ENCODE peak calls at places on chromosomes 7 and 10, in six cellular contexts. F, U, C, A, R and G are unnamed samples.

GRCh38 chr10:131198401-131198800 is 113.1 kb downstream of the TCERG1L start:
- DNase-seq in R (no peak), A (no peak), F (no peak), U (no peak), C (no peak), G (no peak)

GRCh38 chr10:3464760-3465405 is 292.3 kb upstream of the PITRM1 start:
- DNase-seq in R (no peak), A (no peak), C (peak), F (no peak), U (no peak), G (no peak)

GRCh38 chr10:339038-339391 is 203.8 kb downstream of the ZMYND11 start:
- DNase-seq in U (no peak), R (no peak), F (no peak), A (no peak), C (no peak), G (no peak)

GRCh38 chr7:2566890-2567662 is 8.3 kb downstream of the IQCE start:
- DNase-seq in U (no peak), F (no peak), R (no peak), C (no peak), A (no peak), G (peak)

GRCh38 chr7:20330176-20330796 is 414 bp upstream of the ITGB8 start:
- DNase-seq in A (peak), U (peak), F (no peak), R (peak), C (peak), G (peak)

GRCh38 chr7:29516491-29516890 is 47.1 kb upstream of the PRR15 start:
- DNase-seq in F (no peak), C (no peak), A (no peak), R (no peak), U (no peak), G (no peak)

GRCh38 chr7:43077732-43078391 is 34.6 kb upstream of the HECW1 start:
- DNase-seq in R (no peak), F (no peak), U (peak), C (peak), A (no peak), G (no peak)

GRCh38 chr10:112980908-112981307 is 30.9 kb downstream of the TCF7L2 start:
- DNase-seq in F (no peak), R (no peak), A (no peak), C (no peak), U (no peak), G (no peak)

GRCh38 chr10:101843032-101843991 is at the start of gene KCNIP2:
- DNase-seq in A (no peak), C (no peak), F (peak), U (no peak), R (no peak), G (peak)

GRCh38 chr7:5429253-5429856 is 5.7 kb upstream of the TNRC18 start:
- DNase-seq in C (peak), R (no peak), U (no peak), F (no peak), A (no peak), G (peak)

GRCh38 chr7:28955356-28955722 is 2.8 kb downstream of the TRIL start:
- DNase-seq in F (no peak), A (no peak), U (no peak), C (no peak), R (no peak), G (peak)

GRCh38 chr10:112298581-112298980 is 15.4 kb downstream of the TECTB start:
- DNase-seq in A (no peak), U (no peak), F (no peak), R (no peak), C (no peak), G (no peak)

GRCh38 chr7:74658171-74659004 is 870 bp downstream of the GTF2I start:
- DNase-seq in C (peak), R (peak), F (peak), U (peak), A (peak), G (peak)

GRCh38 chr10:108362306-108362705 is 1197.8 kb upstream of the SORCS1 start:
- DNase-seq in U (no peak), F (no peak), R (no peak), C (no peak), A (no peak), G (no peak)

GRCh38 chr7:150451097-150451793 is 815 bp downstream of the GIMAP8 start:
- DNase-seq in U (no peak), A (no peak), F (peak), R (no peak), C (no peak), G (peak)

GRCh38 chr7:124557587-124557986 is 208.0 kb downstream of the GPR37 start:
- DNase-seq in F (no peak), U (no peak), C (no peak), R (no peak), A (no peak), G (no peak)

GRCh38 chr7:149292101-149292823 is 30.3 kb downstream of the ZNF783 start:
- DNase-seq in U (no peak), A (no peak), R (no peak), C (no peak), F (no peak), G (no peak)

GRCh38 chr10:110764793-110765512 is 106.8 kb upstream of the PDCD4 start:
- DNase-seq in F (no peak), R (no peak), A (no peak), C (no peak), U (no peak), G (no peak)

GRCh38 chr10:30447125-30447799 is 13.3 kb downstream of the MAP3K8 start:
- DNase-seq in F (no peak), U (no peak), R (no peak), C (peak), A (no peak), G (no peak)

GRCh38 chr7:151178831-151179230 is 8.2 kb downstream of the ASB10 start:
- DNase-seq in A (no peak), R (no peak), F (no peak), C (no peak), U (no peak), G (no peak)

GRCh38 chr7:139583826-139584553 is 60.5 kb downstream of the CLEC2L start:
- DNase-seq in C (no peak), A (no peak), R (no peak), F (no peak), U (no peak), G (no peak)

GRCh38 chr10:112675560-112676083 is 228.6 kb downstream of the VTI1A start:
- DNase-seq in U (no peak), C (no peak), F (no peak), R (no peak), A (no peak), G (no peak)

GRCh38 chr7:7428806-7429205 is 106.9 kb downstream of the COL28A1 start:
- DNase-seq in C (peak), A (peak), U (no peak), F (no peak), R (no peak), G (no peak)

GRCh38 chr10:102065561-102066420 is 642 bp downstream of the HPS6 start:
- DNase-seq in U (peak), A (no peak), R (no peak), C (peak), F (no peak), G (no peak)

GRCh38 chr10:60375293-60376004 is 14.2 kb downstream of the ANK3 start:
- DNase-seq in R (no peak), A (no peak), C (no peak), F (no peak), U (no peak), G (no peak)

GRCh38 chr10:86292462-86293322 is 73.9 kb downstream of the GRID1 start:
- DNase-seq in R (no peak), C (no peak), U (no peak), A (no peak), F (no peak), G (no peak)

GRCh38 chr10:97131041-97131659 is 54.6 kb downstream of the SLIT1 start:
- DNase-seq in F (no peak), R (no peak), C (no peak), U (no peak), A (no peak), G (no peak)

GRCh38 chr7:148142660-148143248 is 447.8 kb upstream of the C7orf33 start:
- DNase-seq in U (peak), R (no peak), F (no peak), C (peak), A (no peak), G (peak)

GRCh38 chr10:43846187-43846680 is 197.6 kb upstream of the ZNF32 start:
- DNase-seq in C (peak), F (no peak), U (no peak), A (no peak), R (no peak), G (no peak)

GRCh38 chr10:112871021-112871420 is 79.0 kb upstream of the TCF7L2 start:
- DNase-seq in U (no peak), R (no peak), C (no peak), F (no peak), A (no peak), G (no peak)

GRCh38 chr7:148503900-148504487 is 86.6 kb upstream of the C7orf33 start:
- DNase-seq in R (no peak), F (no peak), C (peak), U (peak), A (peak), G (no peak)

GRCh38 chr7:158542651-158543400 is 44.8 kb downstream of the PTPRN2 start:
- DNase-seq in C (no peak), A (no peak), F (no peak), R (no peak), U (no peak), G (no peak)

GRCh38 chr7:77979219-77979618 is 180.6 kb downstream of the PHTF2 start:
- DNase-seq in F (no peak), R (no peak), A (no peak), C (peak), U (no peak), G (no peak)

GRCh38 chr7:93860261-93860660 is 30.3 kb downstream of the TFPI2 start:
- DNase-seq in R (no peak), A (no peak), C (no peak), U (no peak), F (no peak), G (no peak)

GRCh38 chr7:146028251-146028750 is 88.3 kb upstream of the CNTNAP2 start:
- DNase-seq in A (no peak), R (no peak), F (no peak), C (no peak), U (no peak), G (no peak)

GRCh38 chr7:107045980-107046379 is 1.5 kb downstream of the PRKAR2B start:
- DNase-seq in C (peak), A (peak), U (no peak), R (no peak), F (no peak), G (no peak)

GRCh38 chr7:17696422-17696821 is 243.9 kb downstream of the SNX13 start:
- DNase-seq in F (no peak), C (peak), U (peak), A (peak), R (peak), G (no peak)

DNA sequence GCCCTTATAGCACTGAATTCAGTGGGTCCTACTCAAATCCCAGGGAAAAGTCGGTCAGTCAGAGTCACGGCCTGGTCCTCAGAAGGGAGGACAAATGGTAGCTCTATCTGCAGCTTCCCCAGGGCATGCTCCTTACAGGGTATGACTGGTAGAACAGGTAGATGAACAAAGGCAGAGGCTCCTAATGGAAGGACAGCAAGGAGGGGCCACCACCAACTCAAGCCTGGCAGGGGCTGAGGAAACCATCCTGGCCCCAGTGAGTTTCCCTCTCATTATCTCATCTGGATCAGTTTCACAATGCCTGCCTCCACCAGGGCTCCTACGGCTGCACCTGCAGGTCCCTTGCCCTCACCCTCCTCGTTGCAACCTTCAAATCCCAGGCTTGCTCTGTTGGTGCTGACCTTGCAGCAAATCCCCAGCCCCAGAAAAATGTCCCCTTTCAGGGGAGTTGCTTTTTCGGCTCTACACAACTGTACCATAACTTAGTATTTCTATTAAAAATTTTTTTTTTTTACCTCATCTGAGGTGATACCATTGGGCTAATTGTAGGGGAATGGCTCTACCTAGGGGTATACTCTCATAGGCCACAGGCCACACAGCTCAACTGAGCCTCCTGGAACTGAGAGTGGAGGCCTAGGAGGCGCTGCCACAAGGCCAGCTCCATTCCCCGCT is 2.4 kb upstream of the MYO1G start:
- DNase-seq in C (no peak), R (no peak), A (no peak), U (no peak), F (no peak), G (peak)
- TF ChIP-seq CTCF in C (no peak), R (no peak), A (no peak), U (no peak), F (no peak), G (no peak)

DNA sequence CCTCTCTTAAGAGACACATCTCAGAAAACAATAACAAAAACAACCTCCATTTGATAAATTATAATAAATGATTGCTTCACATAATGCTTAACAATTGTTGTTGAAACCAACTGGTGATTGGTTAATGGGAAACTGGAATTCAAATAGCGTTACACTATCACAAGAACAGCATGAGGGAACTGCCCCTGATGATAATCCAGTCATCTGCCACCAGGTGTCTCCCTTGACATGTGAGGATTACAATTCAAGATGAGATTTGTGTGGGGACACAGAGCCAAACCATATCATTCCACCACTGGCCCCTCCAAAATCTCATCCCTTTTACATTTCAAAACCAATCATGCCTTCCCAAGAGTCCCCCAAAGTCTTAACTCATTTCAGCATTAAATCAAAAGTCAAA is 375.9 kb downstream of the BMPER start:
- DNase-seq in F (no peak), R (no peak), A (no peak), C (no peak), U (peak), G (no peak)
- TF ChIP-seq CTCF in F (no peak), R (no peak), A (no peak), C (no peak), U (no peak), G (no peak)

GRCh38 chr10:120998782-120999285 is 147.7 kb downstream of the WDR11 start:
- DNase-seq in A (no peak), F (no peak), C (no peak), U (no peak), R (no peak), G (no peak)
- TF ChIP-seq CTCF in A (no peak), F (no peak), C (no peak), U (no peak), R (no peak), G (no peak)

GRCh38 chr10:70479161-70479531 is 579 bp downstream of the PALD1 start:
- DNase-seq in U (peak), R (no peak), F (no peak), A (no peak), C (no peak), G (no peak)
- TF ChIP-seq CTCF in U (no peak), R (no peak), F (no peak), A (no peak), C (no peak), G (no peak)

GRCh38 chr10:17289763-17290162 is 61.7 kb downstream of the VIM start:
- DNase-seq in C (no peak), U (no peak), R (no peak), F (no peak), A (no peak), G (no peak)

GRCh38 chr10:17287151-17287550 is 59.1 kb downstream of the VIM start:
- DNase-seq in R (no peak), A (no peak), C (no peak), F (no peak), U (no peak), G (no peak)

GRCh38 chr10:17286562-17287089 is 58.6 kb downstream of the VIM start:
- DNase-seq in C (no peak), U (no peak), F (no peak), A (no peak), R (no peak), G (no peak)

GRCh38 chr10:17292375-17292774 is 64.3 kb downstream of the VIM start:
- DNase-seq in R (no peak), C (no peak), U (no peak), A (no peak), F (no peak), G (no peak)

DNA sequence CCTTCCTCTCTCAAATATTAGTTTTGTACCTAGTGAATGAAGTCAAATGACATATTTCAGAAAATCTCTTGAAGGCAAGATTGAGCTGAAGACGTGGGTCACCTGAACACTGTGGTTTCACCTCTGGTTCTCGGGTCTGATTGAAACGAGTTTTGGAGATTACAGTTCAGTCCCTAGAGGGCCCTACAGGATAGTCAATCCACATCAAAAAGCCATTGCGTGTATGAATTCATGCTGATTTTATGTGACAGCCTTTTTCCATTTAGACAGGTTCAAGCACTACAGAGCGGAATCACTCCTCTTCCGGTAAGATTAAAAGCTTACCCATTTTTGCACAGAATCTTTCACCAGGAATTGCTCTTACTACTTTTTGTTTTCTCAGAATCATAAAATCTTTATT is 62.2 kb downstream of the VIM start:
- DNase-seq in A (no peak), F (no peak), U (peak), R (no peak), C (peak), G (no peak)
- TF ChIP-seq CTCF in A (peak), F (no peak), U (peak), R (no peak), C (no peak), G (no peak)

GRCh38 chr7:44095781-44096180 is 8.4 kb upstream of the AEBP1 start:
- DNase-seq in U (no peak), F (no peak), C (no peak), R (no peak), A (no peak), G (no peak)
- TF ChIP-seq CTCF in U (no peak), F (no peak), C (no peak), R (no peak), A (no peak), G (no peak)

DNA sequence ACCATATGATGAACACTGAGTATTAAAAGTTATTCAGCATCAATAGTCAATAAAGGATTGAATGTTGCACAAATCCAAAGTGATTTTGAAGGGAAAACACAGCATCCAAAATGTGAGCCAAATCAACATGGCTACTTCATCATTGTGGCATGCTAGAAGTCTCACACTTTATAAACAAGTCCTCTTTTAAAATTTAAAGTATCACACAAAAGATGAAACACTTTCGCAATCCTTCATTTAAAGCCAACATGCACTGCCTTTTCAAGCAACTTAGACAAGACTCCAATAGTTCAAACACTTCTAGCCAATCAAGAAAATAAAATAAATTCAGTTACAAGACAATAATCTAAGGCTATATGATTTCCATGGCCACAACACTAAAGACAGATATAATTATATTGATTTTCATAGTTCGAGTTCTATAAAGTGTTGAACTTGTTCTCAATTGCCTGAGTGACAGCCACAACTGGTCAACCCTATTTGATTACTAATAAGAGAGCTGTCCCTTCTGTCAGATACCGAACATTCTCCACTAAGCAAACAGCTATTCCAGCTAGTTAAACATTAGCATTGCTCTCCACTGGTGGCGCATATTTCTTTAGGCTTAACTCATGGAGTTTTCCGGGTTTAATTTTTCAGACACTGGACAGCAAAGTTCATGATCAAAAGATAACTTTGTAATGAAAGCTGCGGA is 8.3 kb downstream of the EBF3 start:
- DNase-seq in C (peak), U (peak), A (no peak), F (no peak), R (no peak), G (no peak)
- TF ChIP-seq CTCF in C (no peak), U (no peak), A (no peak), F (no peak), R (no peak), G (no peak)